ENCODE peak calls at places on chromosomes 1 and 21, in ten cellular contexts. J, U, N, R, B, M, V, L, Y and A are unnamed samples.

GRCh38 chr1:154478639-154479038 is 23.4 kb upstream of the TDRD10 start:
- DNase-seq in J (no peak), U (no peak), N (no peak), R (no peak), B (peak), M (no peak), V (no peak), L (no peak), Y (no peak), A (no peak)

GRCh38 chr1:200979574-200980451 is 43.7 kb downstream of the KIF21B start:
- DNase-seq in J (no peak), U (peak), N (peak), R (no peak), B (peak), M (no peak), V (no peak), L (no peak), Y (peak), A (no peak)

GRCh38 chr1:63917571-63918394 is 144.0 kb downstream of the ROR1 start:
- DNase-seq in J (no peak), U (no peak), N (no peak), R (no peak), B (peak), M (no peak), V (no peak), L (no peak), Y (no peak), A (no peak)

GRCh38 chr21:36697473-36698159 is 1.3 kb upstream of the SIM2 start:
- DNase-seq in J (no peak), U (no peak), N (no peak), R (no peak), B (no peak), M (no peak), V (peak), L (no peak), Y (no peak), A (no peak)

GRCh38 chr1:82064701-82065100 is 264.0 kb downstream of the ADGRL2 start:
- DNase-seq in J (no peak), U (no peak), N (no peak), R (no peak), B (no peak), M (no peak), V (no peak), L (no peak), Y (no peak), A (no peak)

GRCh38 chr1:220511183-220511582 is 16.8 kb upstream of the MARK1 start:
- DNase-seq in J (no peak), U (no peak), N (no peak), R (no peak), B (peak), M (no peak), V (no peak), L (no peak), Y (no peak), A (no peak)

GRCh38 chr1:18929686-18930085 is 26.8 kb downstream of the IFFO2 start:
- DNase-seq in J (no peak), U (no peak), N (no peak), R (no peak), B (no peak), M (no peak), V (no peak), L (no peak), Y (no peak), A (no peak)

GRCh38 chr1:41387667-41388091 is 26.4 kb downstream of the FOXO6 start:
- DNase-seq in J (no peak), U (no peak), N (peak), R (peak), B (peak), M (no peak), V (peak), L (peak), Y (no peak), A (peak)

GRCh38 chr1:165129568-165130164 is 226.8 kb downstream of the LMX1A start:
- DNase-seq in J (peak), U (no peak), N (peak), R (peak), B (peak), M (peak), V (peak), L (no peak), Y (no peak), A (no peak)

GRCh38 chr1:17119076-17119743 is at the start of gene PADI2:
- DNase-seq in J (peak), U (peak), N (peak), R (no peak), B (peak), M (peak), V (peak), L (peak), Y (peak), A (peak)

GRCh38 chr1:191558389-191558788 is 599.9 kb upstream of the RGS18 start:
- DNase-seq in J (no peak), U (no peak), N (no peak), R (no peak), B (no peak), M (no peak), V (no peak), L (no peak), Y (no peak), A (no peak)

GRCh38 chr1:97105531-97105930 is 383.9 kb downstream of the PTBP2 start:
- DNase-seq in J (no peak), U (no peak), N (no peak), R (no peak), B (peak), M (no peak), V (no peak), L (no peak), Y (no peak), A (no peak)

GRCh38 chr1:2975466-2976179 is 45.6 kb upstream of the ACTRT2 start:
- DNase-seq in J (no peak), U (no peak), N (no peak), R (no peak), B (no peak), M (no peak), V (peak), L (no peak), Y (no peak), A (no peak)

GRCh38 chr1:167477962-167478361 is 40.4 kb downstream of the CD247 start:
- DNase-seq in J (no peak), U (no peak), N (no peak), R (no peak), B (no peak), M (no peak), V (peak), L (no peak), Y (no peak), A (no peak)

GRCh38 chr1:111735858-111736544 is 3.2 kb downstream of the INKA2 start:
- DNase-seq in J (no peak), U (no peak), N (peak), R (peak), B (peak), M (no peak), V (no peak), L (no peak), Y (no peak), A (peak)

GRCh38 chr1:36176151-36176949 is 20.4 kb downstream of the MAP7D1 start:
- DNase-seq in J (no peak), U (no peak), N (no peak), R (no peak), B (no peak), M (no peak), V (no peak), L (no peak), Y (no peak), A (no peak)

GRCh38 chr1:79259390-79260336 is 253.1 kb upstream of the ADGRL4 start:
- DNase-seq in J (no peak), U (no peak), N (no peak), R (no peak), B (peak), M (no peak), V (no peak), L (no peak), Y (no peak), A (no peak)

GRCh38 chr1:108053291-108054023 is 88.5 kb upstream of the VAV3 start:
- DNase-seq in J (no peak), U (no peak), N (no peak), R (no peak), B (peak), M (no peak), V (no peak), L (no peak), Y (no peak), A (no peak)

GRCh38 chr1:24172598-24172997 is 14.5 kb downstream of the IFNLR1 start:
- DNase-seq in J (no peak), U (no peak), N (no peak), R (no peak), B (no peak), M (no peak), V (no peak), L (no peak), Y (no peak), A (no peak)